ENCODE peak calls at places on chromosomes 13 and 19, in six cellular contexts. H is activated T-cell treated with anti-CD3 and anti-CD28 coated beads for 1 hour, Y is Daoy, A is tibial nerve, S is dermis blood vessel endothelial cell, P is ascending aorta. K is an unnamed sample.

GRCh38 chr19:35048911-35049411 is 7.4 kb downstream of the HPN start:
- DNase-seq in S (no peak), H (no peak), P (no peak), Y (no peak), A (no peak), K (no peak)

GRCh38 chr19:1470864-1471513 is 8.0 kb downstream of the C19orf25 start:
- DNase-seq in Y (no peak), S (no peak), P (no peak), A (no peak), H (no peak), K (no peak)

GRCh38 chr13:111875922-111876321 is 191.0 kb upstream of the SOX1 start:
- DNase-seq in Y (no peak), A (no peak), H (no peak), P (peak), S (no peak), K (no peak)

GRCh38 chr13:60061737-60062136 is 102.0 kb downstream of the DIAPH3 start:
- DNase-seq in H (no peak), P (no peak), Y (no peak), A (no peak), S (no peak), K (no peak)

GRCh38 chr13:36418022-36418805 is 14.1 kb upstream of the CCNA1 start:
- DNase-seq in A (no peak), P (no peak), S (peak), Y (peak), H (no peak), K (peak)

GRCh38 chr13:61136101-61136500 is 279.5 kb downstream of the PCDH20 start:
- DNase-seq in P (no peak), S (no peak), H (no peak), Y (no peak), A (no peak), K (no peak)

GRCh38 chr13:47628666-47629065 is 372.4 kb downstream of the SUCLA2 start:
- DNase-seq in S (no peak), A (no peak), Y (peak), H (no peak), P (no peak), K (peak)

GRCh38 chr19:52270266-52270885 is 989 bp downstream of the ZNF766 start:
- DNase-seq in S (peak), Y (peak), P (no peak), H (no peak), A (no peak), K (no peak)

GRCh38 chr19:907183-907853 is 5.7 kb downstream of the R3HDM4 start:
- DNase-seq in H (no peak), P (no peak), Y (no peak), S (no peak), A (no peak), K (no peak)

GRCh38 chr13:28494537-28494860 is 429 bp downstream of the FLT1 start:
- DNase-seq in A (no peak), S (peak), H (no peak), Y (peak), P (no peak), K (no peak)

GRCh38 chr13:105721056-105721455 is 814.4 kb downstream of the EFNB2 start:
- DNase-seq in S (no peak), P (no peak), A (no peak), Y (peak), H (no peak), K (peak)

GRCh38 chr13:61414136-61414535 is 1.5 kb downstream of the PCDH20 start:
- DNase-seq in Y (no peak), A (no peak), P (no peak), S (no peak), H (no peak), K (no peak)

GRCh38 chr19:38975861-38976271 is 324 bp upstream of the FBXO17 start:
- DNase-seq in A (no peak), S (peak), H (no peak), P (no peak), Y (peak), K (peak)

GRCh38 chr13:52414963-52415362 is 9.0 kb upstream of the THSD1 start:
- DNase-seq in H (no peak), A (no peak), Y (no peak), P (no peak), S (peak), K (peak)